ENCODE peak calls at places on chromosome 2, in five cellular contexts. S, M, U, Z and Q are unnamed samples.

GRCh38 chr2:241895732-241896641 is 26.5 kb downstream of the RTP5 start:
- DNase-seq in S (no peak), M (no peak), U (no peak), Z (no peak), Q (no peak)

GRCh38 chr2:9629222-9630000 is 1.4 kb downstream of the YWHAQ start:
- DNase-seq in S (no peak), M (no peak), U (peak), Z (no peak), Q (no peak)

GRCh38 chr2:232883116-232883721 is 13.2 kb downstream of the SNORC start:
- DNase-seq in S (no peak), M (no peak), U (no peak), Z (no peak), Q (no peak)

GRCh38 chr2:45898819-45899218 is 247.3 kb downstream of the PRKCE start:
- DNase-seq in S (no peak), M (no peak), U (no peak), Z (no peak), Q (no peak)

GRCh38 chr2:219272995-219273394 is 6.2 kb upstream of the DNAJB2 start:
- DNase-seq in S (no peak), M (no peak), U (peak), Z (peak), Q (no peak)

GRCh38 chr2:64273524-64274398 is 129.5 kb upstream of the PELI1 start:
- DNase-seq in S (no peak), M (no peak), U (peak), Z (peak), Q (no peak)

GRCh38 chr2:136206613-136207012 is 88.7 kb upstream of the CXCR4 start:
- DNase-seq in S (no peak), M (peak), U (no peak), Z (no peak), Q (no peak)

GRCh38 chr2:10141736-10142639 is 19.4 kb downstream of the RRM2 start:
- DNase-seq in S (no peak), M (peak), U (no peak), Z (no peak), Q (no peak)

GRCh38 chr2:137467246-137467862 is 496.9 kb upstream of the HNMT start:
- DNase-seq in S (no peak), M (no peak), U (peak), Z (peak), Q (no peak)

GRCh38 chr2:30216157-30216556 is 15.2 kb upstream of the LBH start:
- DNase-seq in S (no peak), M (no peak), U (no peak), Z (no peak), Q (no peak)